ENCODE peak calls at places on chromosomes 4 and X, in ten cellular contexts. F, U, M, E, L, Y, H, S, N and V are unnamed samples.
A peak's percentile ranks its signal among the peaks of the same experiment; 100 is the strongest.

GRCh38 chr4:121771869-121772268 is 6.9 kb upstream of the SMIM43 start:
- DNase-seq in Y (no peak), U (no peak), F (no peak), M (no peak), N (no peak), E (no peak), S (no peak), H (no peak), L (no peak), V (no peak)

GRCh38 chr4:110540606-110541440 is 64.9 kb downstream of the ENPEP start:
- DNase-seq in E (no peak), L (no peak), N (peak; percentile 91), Y (no peak), H (no peak), U (no peak), F (no peak), S (no peak), M (no peak), V (no peak)

GRCh38 chr4:2646386-2647149 is 109.6 kb downstream of the TNIP2 start:
- DNase-seq in N (no peak), Y (no peak), E (no peak), U (peak; percentile 34), L (no peak), F (no peak), H (no peak), M (no peak), S (no peak), V (no peak)

GRCh38 chr4:25347473-25347872 is 29.6 kb upstream of the ANAPC4 start:
- DNase-seq in S (no peak), E (peak; percentile 57), M (no peak), Y (no peak), L (no peak), N (no peak), U (no peak), F (no peak), H (no peak), V (no peak)

GRCh38 chrX:79325263-79325958 is 41.7 kb downstream of the ITM2A start:
- DNase-seq in S (no peak), N (no peak), L (no peak), H (no peak), E (no peak), Y (no peak), U (no peak), M (no peak), F (peak; percentile 26), V (no peak)

GRCh38 chr4:53205970-53206369 is 159.9 kb downstream of the SCFD2 start:
- DNase-seq in E (no peak), Y (no peak), U (no peak), H (no peak), M (no peak), L (no peak), N (peak; percentile 21), F (no peak), S (no peak), V (no peak)

GRCh38 chr4:8709050-8709728 is 116.6 kb downstream of the CPZ start:
- DNase-seq in U (peak; percentile 18), L (no peak), F (no peak), E (no peak), S (no peak), Y (no peak), N (no peak), H (no peak), M (no peak), V (no peak)

GRCh38 chr4:132180020-132180427 is 969.1 kb upstream of the PCDH10 start:
- DNase-seq in F (no peak), N (peak; percentile 91), Y (no peak), H (no peak), L (no peak), E (no peak), S (no peak), M (no peak), U (no peak), V (no peak)

GRCh38 chr4:94412019-94413017 is 39.4 kb upstream of the PDLIM5 start:
- DNase-seq in U (no peak), Y (no peak), N (peak; percentile 88), E (peak; percentile 48), H (no peak), S (peak; percentile 15), F (no peak), M (no peak), L (no peak), V (no peak)

GRCh38 chr4:76850010-76850441 is 47.9 kb downstream of the SOWAHB start:
- DNase-seq in E (no peak), Y (no peak), F (no peak), U (no peak), N (peak; percentile 98), M (no peak), S (peak; percentile 50), H (no peak), L (no peak), V (no peak)

GRCh38 chr4:76851375-76851774 is 46.6 kb downstream of the SOWAHB start:
- DNase-seq in S (no peak), H (no peak), N (no peak), U (no peak), F (no peak), Y (no peak), M (no peak), E (no peak), L (no peak), V (no peak)

GRCh38 chr4:76857010-76857409 is 40.9 kb downstream of the SOWAHB start:
- DNase-seq in L (no peak), E (no peak), Y (no peak), S (no peak), M (no peak), F (no peak), N (no peak), U (no peak), H (no peak), V (no peak)

GRCh38 chr4:76856183-76856969 is 41.6 kb downstream of the SOWAHB start:
- DNase-seq in E (peak; percentile 49), U (no peak), L (no peak), M (no peak), H (no peak), N (peak; percentile 71), S (no peak), Y (no peak), F (no peak), V (no peak)

DNA sequence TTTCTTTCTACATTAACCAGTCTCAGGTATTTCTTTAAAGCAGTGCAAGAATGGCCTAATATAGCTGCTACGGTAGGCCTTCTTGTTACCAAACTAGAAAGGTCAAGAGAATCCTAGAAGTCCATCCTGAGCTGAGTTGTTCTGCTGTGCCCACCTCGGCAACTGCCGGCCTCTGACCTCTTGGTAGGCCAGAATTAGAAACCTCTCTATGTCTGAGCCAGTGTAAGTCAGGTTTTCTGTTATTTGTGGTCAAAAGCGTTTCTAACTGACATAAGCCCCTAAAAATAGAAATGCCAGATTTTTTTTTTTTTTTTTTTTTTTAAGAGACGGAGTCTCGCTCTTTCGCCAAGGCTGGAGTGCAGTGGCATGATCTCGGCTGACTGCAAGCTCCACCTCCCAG is 43.1 kb downstream of the SOWAHB start:
- DNase-seq in U (no peak), S (no peak), Y (no peak), N (no peak), L (no peak), H (no peak), F (no peak), E (no peak), M (no peak), V (no peak)
- H3K4me1 ChIP-seq in U (peaks cover 7% of the 10 kb centered on the region), S (peaks cover 2% of the 10 kb centered on the region), Y (peaks cover 19% of the 10 kb centered on the region), N (no peaks in the 10 kb centered on the region), L (peaks cover 4% of the 10 kb centered on the region), H (peaks cover 16% of the 10 kb centered on the region), F (no peaks in the 10 kb centered on the region), E (peaks cover 7% of the 10 kb centered on the region), M (peaks cover 10% of the 10 kb centered on the region), V (no peaks in the 10 kb centered on the region)

DNA sequence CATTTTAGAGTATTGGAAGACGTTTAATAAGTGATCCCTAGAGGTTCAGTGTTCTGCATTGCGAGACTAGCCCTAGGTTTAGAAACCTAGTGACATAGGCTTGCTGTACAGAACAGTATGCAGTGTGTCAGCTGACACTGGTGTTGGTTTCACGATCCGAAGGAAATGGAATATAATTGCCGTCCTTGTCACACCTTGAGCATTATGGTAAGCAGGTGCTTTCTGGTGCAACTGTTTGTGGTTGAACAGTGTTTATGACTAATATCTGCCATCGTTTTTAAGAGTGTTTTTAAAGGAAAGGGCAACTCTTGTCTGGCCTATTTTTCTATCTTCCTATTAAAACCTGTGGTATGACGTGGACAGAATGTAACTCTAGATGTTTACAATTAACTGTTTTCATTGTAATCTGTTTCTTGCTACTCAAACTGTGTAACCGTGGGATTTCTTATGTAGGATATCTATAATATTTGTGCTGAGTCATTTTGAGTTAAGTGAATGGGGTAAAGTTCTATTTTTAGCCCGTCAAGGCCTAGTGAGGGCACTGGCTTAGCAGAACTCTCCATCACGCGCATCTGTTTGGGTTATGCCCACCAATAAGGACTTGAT is 53.8 kb upstream of the TBC1D14 start:
- DNase-seq in U (no peak), L (no peak), N (peak; percentile 77), M (no peak), Y (no peak), H (no peak), S (peak; percentile 27), F (peak; percentile 42), E (peak; percentile 61), V (no peak)
- H3K4me1 ChIP-seq in U (peaks cover 13% of the 10 kb centered on the region), L (peaks cover 32% of the 10 kb centered on the region), N (peaks cover 4% of the 10 kb centered on the region), M (no peaks in the 10 kb centered on the region), Y (peaks cover 7% of the 10 kb centered on the region), H (peaks cover 6% of the 10 kb centered on the region), S (peaks cover 49% of the 10 kb centered on the region), F (no peaks in the 10 kb centered on the region), E (peaks cover 17% of the 10 kb centered on the region), V (peaks cover 6% of the 10 kb centered on the region)

DNA sequence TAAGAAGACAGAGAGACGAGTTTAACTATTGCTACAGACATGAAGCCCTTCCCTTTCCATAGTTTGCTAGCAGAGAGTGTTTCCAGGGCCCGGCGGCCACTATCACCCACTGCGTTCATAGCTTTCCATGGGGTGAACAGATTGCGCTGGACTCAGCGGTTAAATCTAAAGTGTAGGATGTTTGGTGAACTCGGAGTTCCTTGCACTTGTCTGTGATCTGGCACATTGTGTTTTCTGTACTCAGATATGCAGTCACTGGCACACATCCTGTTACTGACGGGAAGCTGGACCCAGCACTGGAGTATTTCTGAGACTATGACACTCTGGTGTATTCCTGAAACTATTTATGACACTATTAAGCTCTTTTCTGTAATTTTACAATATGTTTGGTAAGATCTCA is 13.9 kb downstream of the CD99 start:
- DNase-seq in F (no peak), L (peak; percentile 79), Y (no peak), N (peak; percentile 54), E (no peak), S (no peak), M (no peak), U (no peak), H (peak; percentile 40), V (peak; percentile 27)
- H3K4me1 ChIP-seq in F (peaks cover 82% of the 10 kb centered on the region), L (peaks cover 97% of the 10 kb centered on the region), Y (peaks cover 32% of the 10 kb centered on the region), N (peaks cover 37% of the 10 kb centered on the region), E (peaks cover 56% of the 10 kb centered on the region), S (peaks cover 42% of the 10 kb centered on the region), M (no peaks in the 10 kb centered on the region), U (peaks cover 84% of the 10 kb centered on the region), H (peaks cover 58% of the 10 kb centered on the region), V (peaks cover 58% of the 10 kb centered on the region)

DNA sequence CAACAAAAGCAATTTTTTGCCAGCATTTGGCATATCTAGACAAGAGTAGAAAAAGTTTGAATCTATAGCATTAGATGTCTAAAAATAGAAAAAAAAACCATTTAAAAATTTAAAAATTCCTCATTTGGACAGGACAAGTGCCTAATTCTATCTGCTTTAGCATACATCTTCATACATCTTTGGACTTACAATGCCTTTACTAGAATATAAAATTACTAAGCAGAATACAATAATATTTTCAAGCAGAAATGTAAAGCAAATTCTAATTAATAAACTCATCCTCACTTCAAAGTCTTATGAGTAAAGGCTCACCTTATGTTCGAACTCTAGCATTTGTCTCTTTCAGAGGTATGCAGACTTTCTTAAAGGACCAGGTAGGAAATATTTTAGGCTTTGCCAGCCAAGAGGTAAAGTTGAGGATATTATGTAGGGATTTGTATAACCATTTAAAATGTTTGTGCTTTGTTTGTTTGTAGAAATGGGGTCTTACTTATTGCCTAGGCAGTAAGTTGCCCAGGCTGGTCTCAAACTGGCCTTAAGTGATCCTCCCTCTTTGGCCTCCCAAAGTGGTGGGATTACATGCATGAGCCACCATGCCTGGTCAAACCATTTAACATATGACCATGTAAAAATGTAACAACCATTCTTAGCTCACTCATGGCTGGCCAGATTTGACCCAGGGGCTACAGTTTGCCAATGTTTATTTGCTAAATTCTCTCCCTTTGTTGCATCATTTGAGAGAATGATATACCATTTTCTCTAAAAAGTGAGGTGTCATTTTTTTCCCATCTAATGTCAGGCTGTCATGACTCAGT is 29.1 kb downstream of the UGDH start:
- DNase-seq in S (no peak), H (no peak), L (no peak), N (no peak), U (no peak), F (no peak), Y (no peak), M (no peak), E (no peak), V (no peak)
- H3K4me1 ChIP-seq in S (peaks cover 31% of the 10 kb centered on the region), H (peaks cover 2% of the 10 kb centered on the region), L (no peaks in the 10 kb centered on the region), N (peaks cover 7% of the 10 kb centered on the region), U (no peaks in the 10 kb centered on the region), F (no peaks in the 10 kb centered on the region), Y (peaks cover 3% of the 10 kb centered on the region), M (no peaks in the 10 kb centered on the region), E (no peaks in the 10 kb centered on the region), V (no peaks in the 10 kb centered on the region)